ENCODE peak calls at places on chromosomes 11 and 22, in four cellular contexts. One of them, this sample, is unnamed.
A peak's percentile ranks its signal among the peaks of the same experiment; 100 is the strongest.

GRCh38 chr22:30562391-30562790 is 12.1 kb downstream of the GAL3ST1 start:
- DNase-seq in suprapubic skin: no peak
- DNase-seq in prostate gland: no peak
- DNase-seq in sigmoid colon: no peak
- DNase-seq in this sample: no peak

GRCh38 chr11:111177037-111177988 is 68.2 kb upstream of the POU2AF2 start:
- DNase-seq in suprapubic skin: no peak
- DNase-seq in prostate gland: no peak
- DNase-seq in sigmoid colon: no peak
- DNase-seq in this sample: no peak

GRCh38 chr11:76589477-76589876 is 81.1 kb downstream of the LRRC32 start:
- DNase-seq in suprapubic skin: no peak
- DNase-seq in prostate gland: no peak
- DNase-seq in sigmoid colon: no peak
- DNase-seq in this sample: no peak

GRCh38 chr11:104219081-104219480 is 55.1 kb upstream of the PDGFD start:
- DNase-seq in suprapubic skin: peak; percentile 71
- DNase-seq in prostate gland: no peak
- DNase-seq in sigmoid colon: no peak
- DNase-seq in this sample: no peak

GRCh38 chr11:26901162-26901561 is 92.8 kb upstream of the FIBIN start:
- DNase-seq in suprapubic skin: no peak
- DNase-seq in prostate gland: peak; percentile 12
- DNase-seq in sigmoid colon: peak; percentile 67
- DNase-seq in this sample: no peak

GRCh38 chr22:23180301-23180892 is at the start of gene BCR:
- DNase-seq in suprapubic skin: peak; percentile 72
- DNase-seq in prostate gland: peak; percentile 58
- DNase-seq in sigmoid colon: peak; percentile 89
- DNase-seq in this sample: peak; percentile 95

GRCh38 chr11:7321708-7322448 is 70.2 kb downstream of the SYT9 start:
- DNase-seq in suprapubic skin: no peak
- DNase-seq in prostate gland: no peak
- DNase-seq in sigmoid colon: no peak
- DNase-seq in this sample: no peak

GRCh38 chr22:31102441-31103081 is 4.8 kb downstream of the SELENOM start:
- DNase-seq in suprapubic skin: peak; percentile 94
- DNase-seq in prostate gland: no peak
- DNase-seq in sigmoid colon: peak; percentile 99
- DNase-seq in this sample: peak; percentile 55

GRCh38 chr11:109972181-109972715 is 120.9 kb upstream of the ZC3H12C start:
- DNase-seq in suprapubic skin: no peak
- DNase-seq in prostate gland: no peak
- DNase-seq in sigmoid colon: no peak
- DNase-seq in this sample: no peak

GRCh38 chr22:32839776-32840571 is 38.5 kb downstream of the TIMP3 start:
- DNase-seq in suprapubic skin: no peak
- DNase-seq in prostate gland: no peak
- DNase-seq in sigmoid colon: no peak
- DNase-seq in this sample: no peak

GRCh38 chr22:32837142-32837541 is 35.6 kb downstream of the TIMP3 start:
- DNase-seq in suprapubic skin: no peak
- DNase-seq in prostate gland: no peak
- DNase-seq in sigmoid colon: peak; percentile 63
- DNase-seq in this sample: no peak

GRCh38 chr22:32837803-32838202 is 36.3 kb downstream of the TIMP3 start:
- DNase-seq in suprapubic skin: no peak
- DNase-seq in prostate gland: no peak
- DNase-seq in sigmoid colon: no peak
- DNase-seq in this sample: no peak

GRCh38 chr22:32831571-32831970 is 30.1 kb downstream of the TIMP3 start:
- DNase-seq in suprapubic skin: no peak
- DNase-seq in prostate gland: no peak
- DNase-seq in sigmoid colon: peak; percentile 51
- DNase-seq in this sample: peak; percentile 10

GRCh38 chr22:32836286-32836859 is 34.9 kb downstream of the TIMP3 start:
- DNase-seq in suprapubic skin: no peak
- DNase-seq in prostate gland: no peak
- DNase-seq in sigmoid colon: no peak
- DNase-seq in this sample: no peak
- H3K4me1 ChIP-seq in suprapubic skin: peaks cover 63% of the 10 kb centered on the region
- H3K4me1 ChIP-seq in prostate gland: no peaks in the 10 kb centered on the region
- H3K4me1 ChIP-seq in sigmoid colon: peaks cover 66% of the 10 kb centered on the region
- H3K4me1 ChIP-seq in this sample: peaks cover 69% of the 10 kb centered on the region

GRCh38 chr11:47004595-47005033 is 68.1 kb downstream of the CSTPP1 start:
- DNase-seq in suprapubic skin: peak; percentile 81
- DNase-seq in prostate gland: peak; percentile 82
- DNase-seq in sigmoid colon: peak; percentile 97
- DNase-seq in this sample: peak; percentile 76
- TF ChIP-seq POLR2AphosphoS5 in suprapubic skin: peak; percentile 7
- TF ChIP-seq POLR2AphosphoS5 in prostate gland: peak; percentile 89
- TF ChIP-seq POLR2AphosphoS5 in sigmoid colon: peak; percentile 98
- TF ChIP-seq POLR2AphosphoS5 in this sample: no peak

GRCh38 chr22:24200616-24201212 is 19.4 kb downstream of the SUSD2 start:
- DNase-seq in suprapubic skin: no peak
- DNase-seq in prostate gland: no peak
- DNase-seq in sigmoid colon: no peak
- DNase-seq in this sample: no peak

GRCh38 chr22:24207264-24208011 is 26.2 kb downstream of the SUSD2 start:
- DNase-seq in suprapubic skin: no peak
- DNase-seq in prostate gland: no peak
- DNase-seq in sigmoid colon: no peak
- DNase-seq in this sample: no peak

GRCh38 chr22:24205438-24206189 is 24.3 kb downstream of the SUSD2 start:
- DNase-seq in suprapubic skin: no peak
- DNase-seq in prostate gland: no peak
- DNase-seq in sigmoid colon: no peak
- DNase-seq in this sample: peak; percentile 75

GRCh38 chr22:24198682-24199052 is 17.4 kb downstream of the SUSD2 start:
- DNase-seq in suprapubic skin: no peak
- DNase-seq in prostate gland: no peak
- DNase-seq in sigmoid colon: no peak
- DNase-seq in this sample: no peak

DNA sequence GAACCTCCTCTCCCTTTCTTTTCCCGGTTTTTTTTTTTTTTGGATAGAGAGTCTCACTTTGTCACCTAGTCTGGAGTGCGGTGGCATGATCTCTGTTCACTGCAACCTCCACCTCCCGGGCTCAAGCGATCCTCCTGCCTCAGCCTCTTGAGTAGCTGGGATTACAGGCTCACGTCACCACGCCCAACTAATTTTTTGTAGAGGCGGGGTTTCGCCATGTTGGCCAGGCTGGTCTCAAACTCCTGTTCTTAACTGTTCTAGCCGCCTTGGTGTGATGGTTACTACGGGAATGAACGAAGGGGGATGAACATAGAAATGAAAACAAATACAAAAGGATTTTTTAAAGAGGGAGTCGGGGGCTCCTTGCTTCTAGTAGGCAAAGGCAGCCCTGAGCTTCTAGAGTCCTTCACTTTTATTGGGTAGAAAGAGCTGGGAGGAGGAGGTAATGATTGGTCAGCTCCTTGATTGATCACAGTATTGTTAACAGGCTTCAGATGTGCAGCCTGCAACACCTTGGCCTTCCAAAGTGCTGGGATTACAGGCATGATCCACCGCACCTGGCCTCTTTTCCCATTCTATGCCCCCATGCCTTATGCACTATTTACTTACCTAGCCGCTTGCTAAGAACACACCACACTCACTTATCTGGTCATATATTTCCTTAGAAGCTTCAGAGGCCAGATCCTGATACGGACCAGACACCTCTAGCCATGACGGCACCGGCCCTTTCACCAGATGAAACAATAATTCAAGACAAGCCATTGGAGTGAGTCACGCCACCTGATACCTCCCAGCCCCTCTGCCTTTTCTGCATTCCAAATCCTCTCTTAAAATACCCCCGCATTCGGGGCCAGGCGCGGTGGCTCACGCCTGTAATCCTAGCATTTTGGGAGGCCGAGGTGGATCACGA is 20.6 kb downstream of the SUSD2 start:
- DNase-seq in suprapubic skin: no peak
- DNase-seq in prostate gland: no peak
- DNase-seq in sigmoid colon: no peak
- DNase-seq in this sample: no peak
- H3K4me1 ChIP-seq in suprapubic skin: peaks cover 24% of the 10 kb centered on the region
- H3K4me1 ChIP-seq in prostate gland: peaks cover 5% of the 10 kb centered on the region
- H3K4me1 ChIP-seq in sigmoid colon: peaks cover 9% of the 10 kb centered on the region
- H3K4me1 ChIP-seq in this sample: peaks cover 27% of the 10 kb centered on the region

GRCh38 chr22:37809672-37810333 is 2.1 kb downstream of the GCAT start:
- DNase-seq in suprapubic skin: no peak
- DNase-seq in prostate gland: no peak
- DNase-seq in sigmoid colon: no peak
- DNase-seq in this sample: no peak

GRCh38 chr22:37808294-37808657 is 542 bp downstream of the GCAT start:
- DNase-seq in suprapubic skin: no peak
- DNase-seq in prostate gland: no peak
- DNase-seq in sigmoid colon: no peak
- DNase-seq in this sample: no peak

GRCh38 chr22:37805878-37806277 is 1.9 kb upstream of the GCAT start:
- DNase-seq in suprapubic skin: no peak
- DNase-seq in prostate gland: no peak
- DNase-seq in sigmoid colon: no peak
- DNase-seq in this sample: no peak

GRCh38 chr22:37806409-37807338 is 1.1 kb upstream of the GCAT start:
- DNase-seq in suprapubic skin: no peak
- DNase-seq in prostate gland: no peak
- DNase-seq in sigmoid colon: peak; percentile 75
- DNase-seq in this sample: no peak

DNA sequence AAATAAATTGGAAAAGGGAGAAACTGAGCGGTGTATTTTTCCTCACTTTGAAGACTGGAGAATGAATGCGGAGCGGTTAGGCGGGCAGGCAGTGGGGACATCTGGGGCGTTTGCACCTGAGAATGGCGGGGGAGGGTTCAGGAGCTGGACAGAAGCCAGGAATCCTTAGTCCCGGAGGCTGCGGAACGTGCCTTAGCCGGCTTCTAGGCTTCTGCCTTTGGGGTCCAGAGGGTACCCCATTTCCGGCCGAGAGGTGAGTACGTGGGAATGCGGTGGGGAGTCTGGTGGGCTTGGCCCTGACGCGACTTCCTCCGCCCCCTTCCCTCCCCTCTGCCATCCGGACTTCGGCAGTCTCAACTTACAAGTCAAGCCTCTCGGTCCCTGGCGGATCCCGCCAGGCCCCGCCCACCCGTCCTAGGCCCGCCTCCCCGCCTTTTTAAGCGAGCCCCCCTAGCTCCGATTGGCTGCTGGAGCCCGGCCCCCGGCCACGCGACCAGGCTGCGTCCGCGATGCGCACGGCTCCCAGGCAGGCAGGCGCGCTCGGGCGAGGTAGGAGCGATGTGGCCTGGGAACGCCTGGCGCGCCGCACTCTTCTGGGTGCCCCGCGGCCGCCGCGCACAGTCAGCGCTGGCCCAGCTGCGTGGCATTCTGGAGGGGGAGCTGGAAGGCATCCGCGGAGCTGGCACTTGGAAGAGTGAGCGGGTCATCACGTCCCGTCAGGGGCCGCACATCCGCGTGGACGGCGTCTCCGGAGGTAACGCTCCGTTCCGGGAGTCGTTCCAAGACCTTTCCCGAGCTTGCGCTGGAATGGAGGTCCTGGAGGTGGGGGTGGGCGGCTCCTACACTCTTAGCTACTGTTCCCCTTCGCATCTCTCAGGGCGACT is at the start of gene GCAT:
- DNase-seq in suprapubic skin: peak; percentile 97
- DNase-seq in prostate gland: peak; percentile 97
- DNase-seq in sigmoid colon: peak; percentile 98
- DNase-seq in this sample: peak; percentile 99
- TF ChIP-seq POLR2AphosphoS5 in suprapubic skin: no peak
- TF ChIP-seq POLR2AphosphoS5 in prostate gland: peak; percentile 89
- TF ChIP-seq POLR2AphosphoS5 in sigmoid colon: peak; percentile 78
- TF ChIP-seq POLR2AphosphoS5 in this sample: peak; percentile 55

GRCh38 chr11:118927554-118928107 is 1.9 kb upstream of the BCL9L start:
- DNase-seq in suprapubic skin: no peak
- DNase-seq in prostate gland: no peak
- DNase-seq in sigmoid colon: no peak
- DNase-seq in this sample: no peak

GRCh38 chr11:118922745-118923627 is 2.7 kb downstream of the BCL9L start:
- DNase-seq in suprapubic skin: peak; percentile 61
- DNase-seq in prostate gland: no peak
- DNase-seq in sigmoid colon: peak; percentile 65
- DNase-seq in this sample: no peak

GRCh38 chr11:118923721-118924587 is 1.8 kb downstream of the BCL9L start:
- DNase-seq in suprapubic skin: no peak
- DNase-seq in prostate gland: no peak
- DNase-seq in sigmoid colon: peak; percentile 65
- DNase-seq in this sample: no peak

GRCh38 chr11:118921929-118922744 is 3.6 kb downstream of the BCL9L start:
- DNase-seq in suprapubic skin: peak; percentile 88
- DNase-seq in prostate gland: peak; percentile 87
- DNase-seq in sigmoid colon: peak; percentile 96
- DNase-seq in this sample: peak; percentile 84

GRCh38 chr11:118924591-118925585 is 838 bp downstream of the BCL9L start:
- DNase-seq in suprapubic skin: peak; percentile 81
- DNase-seq in prostate gland: no peak
- DNase-seq in sigmoid colon: peak; percentile 86
- DNase-seq in this sample: peak; percentile 84
- H3K4me1 ChIP-seq in suprapubic skin: peaks cover 76% of the 10 kb centered on the region
- H3K4me1 ChIP-seq in prostate gland: peaks cover 40% of the 10 kb centered on the region
- H3K4me1 ChIP-seq in sigmoid colon: peaks cover 72% of the 10 kb centered on the region
- H3K4me1 ChIP-seq in this sample: peaks cover 71% of the 10 kb centered on the region

GRCh38 chr11:117197516-117198456 is 1.4 kb upstream of the TAGLN start:
- DNase-seq in suprapubic skin: no peak
- DNase-seq in prostate gland: peak; percentile 58
- DNase-seq in sigmoid colon: peak; percentile 95
- DNase-seq in this sample: no peak
- TF ChIP-seq POLR2AphosphoS5 in suprapubic skin: no peak
- TF ChIP-seq POLR2AphosphoS5 in prostate gland: peak; percentile 49
- TF ChIP-seq POLR2AphosphoS5 in sigmoid colon: peak; percentile 89
- TF ChIP-seq POLR2AphosphoS5 in this sample: no peak

GRCh38 chr22:32607086-32607485 is 132.5 kb downstream of the FBXO7 start:
- DNase-seq in suprapubic skin: peak; percentile 48
- DNase-seq in prostate gland: no peak
- DNase-seq in sigmoid colon: no peak
- DNase-seq in this sample: no peak
- H3K4me1 ChIP-seq in suprapubic skin: no peaks in the 10 kb centered on the region
- H3K4me1 ChIP-seq in prostate gland: no peaks in the 10 kb centered on the region
- H3K4me1 ChIP-seq in sigmoid colon: no peaks in the 10 kb centered on the region
- H3K4me1 ChIP-seq in this sample: peaks cover 10% of the 10 kb centered on the region

DNA sequence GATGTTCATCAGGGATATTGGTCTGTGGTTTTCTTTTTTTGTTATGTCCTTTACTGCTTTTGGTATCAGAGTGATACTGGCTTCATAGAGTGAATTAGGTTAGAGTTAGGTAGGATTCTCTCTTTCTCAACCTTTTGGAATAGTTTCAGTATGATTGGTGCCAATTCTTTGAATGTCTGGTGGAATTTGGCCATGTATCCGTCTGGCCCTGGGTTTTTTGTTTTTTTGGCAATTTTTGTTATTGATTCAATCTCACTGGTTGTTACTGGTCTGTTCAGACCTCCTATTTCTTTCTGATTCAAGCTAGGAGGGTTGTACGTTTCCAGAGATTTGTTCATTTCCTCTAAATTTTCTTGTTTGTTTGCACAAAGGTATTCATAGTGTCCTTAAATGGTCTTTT is 54.4 kb downstream of the ATXN10 start:
- DNase-seq in suprapubic skin: no peak
- DNase-seq in prostate gland: no peak
- DNase-seq in sigmoid colon: no peak
- DNase-seq in this sample: no peak
- TF ChIP-seq POLR2AphosphoS5 in suprapubic skin: no peak
- TF ChIP-seq POLR2AphosphoS5 in prostate gland: no peak
- TF ChIP-seq POLR2AphosphoS5 in sigmoid colon: no peak
- TF ChIP-seq POLR2AphosphoS5 in this sample: no peak

This sample was measured in upper lobe of left lung.